ENCODE peak calls at places on chromosome 7, in eight cellular contexts. X is mucosa of descending colon, L is tibial artery, M is right lobe of liver, U is Peyer's patch, S is GM23248, W is sigmoid colon, T is IMR-90. B is an unnamed sample. For H3K4me1, the result is how much of the 10 kb centered on the place peaks cover.

GRCh38 chr7:96169439-96169838 is 152.5 kb downstream of the SLC25A13 start:
- DNase-seq in X (no peak), L (no peak), M (no peak), U (no peak), S (no peak), W (no peak), T (no peak), B (no peak)

GRCh38 chr7:112362796-112363195 is 87.5 kb upstream of the IFRD1 start:
- DNase-seq in X (no peak), L (no peak), M (no peak), U (no peak), S (peak), W (no peak), T (no peak), B (no peak)

GRCh38 chr7:11343818-11344413 is 370.2 kb downstream of the PHF14 start:
- DNase-seq in X (no peak), L (no peak), M (no peak), U (no peak), S (peak), W (no peak), T (peak), B (peak)

GRCh38 chr7:35720849-35721248 is 25.9 kb upstream of the HERPUD2 start:
- DNase-seq in X (no peak), L (no peak), M (no peak), U (no peak), S (no peak), W (no peak), T (no peak), B (no peak)

GRCh38 chr7:129845972-129846327 is 106.8 kb downstream of the UBE2H start:
- DNase-seq in X (no peak), L (no peak), M (no peak), U (no peak), S (peak), W (no peak), T (peak), B (no peak)

GRCh38 chr7:38463277-38464224 is 167.6 kb downstream of the AMPH start:
- DNase-seq in X (peak), L (peak), M (no peak), U (peak), S (peak), W (peak), T (peak), B (peak)

GRCh38 chr7:106457678-106458077 is 172.9 kb upstream of the NAMPT start:
- DNase-seq in X (no peak), L (no peak), M (no peak), U (no peak), S (no peak), W (no peak), T (no peak), B (no peak)

GRCh38 chr7:98569606-98570337 is 47.3 kb upstream of the NPTX2 start:
- DNase-seq in X (no peak), L (no peak), M (no peak), U (no peak), S (no peak), W (peak), T (no peak), B (no peak)

GRCh38 chr7:25031007-25031406 is 51.0 kb upstream of the OSBPL3 start:
- DNase-seq in X (no peak), L (no peak), M (no peak), U (no peak), S (no peak), W (no peak), T (no peak), B (no peak)

GRCh38 chr7:89623018-89623672 is 531.1 kb upstream of the STEAP1 start:
- DNase-seq in X (no peak), L (no peak), M (no peak), U (no peak), S (peak), W (no peak), T (peak), B (peak)

DNA sequence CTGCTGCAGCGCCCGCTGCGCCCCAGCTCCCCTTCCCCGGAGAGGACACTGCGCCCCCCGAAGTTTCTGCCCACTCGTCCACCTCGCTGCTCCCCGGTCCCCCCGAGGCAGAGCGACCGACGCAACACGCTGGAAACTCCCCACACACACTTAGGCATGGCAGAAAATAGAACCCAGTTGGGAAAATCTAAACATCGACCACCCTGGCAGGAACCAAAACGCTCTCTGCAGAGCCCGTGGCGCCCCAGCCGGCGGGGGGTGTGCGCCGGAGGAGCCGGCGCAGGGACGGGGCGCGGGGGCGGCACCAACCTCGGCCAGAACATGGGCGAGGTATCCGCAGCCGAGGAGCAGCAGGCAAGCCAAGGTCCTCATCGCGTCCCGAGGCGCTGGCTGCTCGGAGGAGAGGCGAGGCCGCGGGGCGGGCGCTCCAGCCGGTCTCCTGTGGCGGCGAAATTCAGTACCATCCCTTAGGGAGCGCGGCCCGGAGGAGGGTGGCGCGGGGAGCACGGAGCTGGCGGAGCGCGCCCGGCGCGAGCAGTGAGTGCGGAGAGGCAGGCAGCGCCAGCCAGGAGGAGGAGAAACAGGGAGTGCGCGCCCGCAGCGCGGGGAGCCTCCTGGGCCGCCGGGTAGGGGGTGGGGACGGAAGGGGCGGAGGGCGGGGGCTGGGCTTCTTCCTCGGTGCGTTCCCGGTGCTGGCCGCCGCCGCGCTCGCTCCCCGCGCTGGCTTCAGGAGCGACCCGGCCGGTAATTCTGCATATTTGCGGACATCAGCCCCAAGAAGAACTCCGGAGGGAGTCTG is 817 bp downstream of the PDGFA start:
- DNase-seq in X (peak), L (peak), M (peak), U (peak), S (peak), W (peak), T (peak), B (no peak)
- H3K4me1 ChIP-seq in X (under half), L (half or more), M (under half), U (half or more), S (under half), W (half or more), T (under half), B (under half)

DNA sequence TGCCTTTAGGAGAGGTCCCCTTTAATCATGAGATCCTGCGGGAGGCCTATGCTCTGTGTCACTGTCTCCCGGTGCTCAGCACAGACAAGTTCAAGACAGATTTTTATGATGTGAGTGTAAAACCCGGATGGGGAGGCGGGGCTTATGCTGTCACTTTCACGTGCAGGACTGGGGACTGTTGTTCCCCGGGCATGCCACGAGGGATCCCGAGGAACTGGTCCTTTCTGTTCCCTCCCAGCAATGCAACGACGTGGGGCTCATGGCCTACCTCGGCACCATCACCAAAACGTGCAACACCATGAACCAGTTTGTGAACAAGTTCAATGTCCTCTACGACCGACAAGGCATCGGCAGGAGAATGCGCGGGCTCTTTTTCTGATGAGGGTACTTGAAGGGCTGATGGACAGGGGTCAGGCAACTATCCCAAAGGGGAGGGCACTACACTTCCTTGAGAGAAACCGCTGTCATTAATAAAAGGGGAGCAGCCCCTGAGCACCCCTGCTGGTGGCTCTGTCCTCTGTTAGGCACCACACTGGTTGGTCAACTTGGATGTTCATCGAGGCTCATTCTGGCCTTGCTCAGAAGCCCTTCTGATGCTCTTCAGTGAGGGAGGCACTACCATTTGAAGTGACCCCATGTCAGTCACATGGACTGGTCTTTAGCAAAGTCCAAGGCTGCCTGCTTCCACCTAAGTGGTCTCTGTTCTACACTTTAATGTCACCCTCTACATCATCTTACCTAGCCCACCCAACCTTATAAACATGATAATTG is 2.8 kb downstream of the COPS6 start:
- DNase-seq in X (no peak), L (no peak), M (no peak), U (no peak), S (peak), W (no peak), T (peak), B (no peak)
- H3K4me1 ChIP-seq in X (under half), L (under half), M (under half), U (under half), S (under half), W (under half), T (under half), B (under half)

DNA sequence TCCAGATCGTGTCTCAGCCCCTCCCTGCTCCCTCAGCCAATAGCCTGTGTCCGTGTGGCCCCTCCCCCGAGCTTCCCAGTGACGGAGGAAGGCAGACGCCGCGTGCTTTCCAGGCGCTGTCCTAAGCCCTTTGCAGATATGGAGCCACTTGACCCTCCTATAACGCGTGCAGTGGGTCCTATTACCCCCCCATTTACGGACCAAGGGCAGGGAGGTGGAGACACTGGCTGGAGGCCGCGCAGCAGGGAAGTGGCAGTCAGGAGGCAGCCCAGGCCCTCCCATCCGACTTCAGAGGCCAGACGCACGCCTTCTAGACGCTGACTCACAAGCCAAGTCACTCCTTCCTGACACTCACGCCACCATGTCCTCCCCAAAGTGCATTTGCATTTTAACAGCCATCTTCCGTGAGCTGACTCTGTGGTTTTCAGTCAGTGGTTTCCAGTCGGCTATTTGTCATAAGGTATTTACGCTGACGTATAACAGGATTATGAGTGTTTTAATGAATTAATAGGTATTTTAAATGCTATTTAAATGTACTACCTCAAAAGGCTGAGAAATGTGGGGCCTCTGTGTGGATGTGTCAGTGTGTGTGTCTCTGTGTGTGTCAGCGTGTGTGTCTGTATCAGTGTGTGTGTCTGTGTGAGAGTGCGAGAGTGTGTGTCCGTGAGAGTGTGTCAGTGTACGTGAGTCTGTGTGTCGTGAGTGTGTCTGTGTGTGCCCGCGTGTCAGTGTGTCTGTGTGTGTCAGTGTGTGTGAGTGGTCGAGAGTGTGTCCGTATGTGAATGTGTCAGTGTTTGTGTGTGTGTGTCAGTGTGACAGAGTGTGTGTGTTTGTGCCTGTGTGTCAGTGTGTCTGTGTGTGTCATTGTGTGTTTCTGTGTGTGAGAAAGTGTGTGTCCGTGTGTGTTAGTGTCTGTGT is 92.1 kb upstream of the INSIG1 start:
- DNase-seq in X (peak), L (peak), M (peak), U (peak), S (peak), W (peak), T (peak), B (peak)
- H3K4me1 ChIP-seq in X (under half), L (under half), M (under half), U (under half), S (under half), W (under half), T (under half), B (under half)

GRCh38 chr7:30905078-30906012 is 6.3 kb upstream of the AQP1 start:
- DNase-seq in X (no peak), L (no peak), M (no peak), U (no peak), S (no peak), W (no peak), T (no peak), B (no peak)

GRCh38 chr7:30901856-30902255 is 9.8 kb upstream of the AQP1 start:
- DNase-seq in X (no peak), L (no peak), M (no peak), U (no peak), S (no peak), W (no peak), T (no peak), B (no peak)

GRCh38 chr7:30904566-30904965 is 7.1 kb upstream of the AQP1 start:
- DNase-seq in X (no peak), L (no peak), M (no peak), U (no peak), S (no peak), W (no peak), T (no peak), B (no peak)

GRCh38 chr7:30902466-30902865 is 9.2 kb upstream of the AQP1 start:
- DNase-seq in X (no peak), L (no peak), M (no peak), U (no peak), S (no peak), W (no peak), T (no peak), B (no peak)

DNA sequence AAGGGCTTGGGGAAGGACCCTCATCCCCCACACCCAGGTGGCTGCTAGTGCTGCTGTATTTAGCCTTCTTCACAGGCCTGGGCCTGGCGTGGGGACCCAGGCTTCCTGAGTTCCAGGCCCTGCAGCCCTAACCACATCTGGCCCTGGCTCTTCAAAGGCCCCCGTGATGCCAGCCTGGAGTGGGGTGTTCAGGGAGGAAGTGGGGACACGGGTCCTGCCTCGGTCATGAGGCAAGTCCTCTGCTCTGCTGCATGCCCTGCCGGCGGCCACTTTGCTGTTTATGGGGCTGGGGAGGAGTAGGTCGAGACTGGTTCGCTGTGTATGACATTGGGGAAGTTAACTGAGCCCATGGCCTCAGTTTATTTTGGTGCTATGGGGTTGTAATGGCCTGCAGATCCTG is 8.5 kb upstream of the AQP1 start:
- DNase-seq in X (no peak), L (no peak), M (no peak), U (no peak), S (no peak), W (no peak), T (no peak), B (no peak)
- H3K4me1 ChIP-seq in X (under half), L (half or more), M (under half), U (under half), S (under half), W (under half), T (under half), B (under half)